ENCODE peak calls at places on chromosome 21, in seven cellular contexts. C is heart left ventricle, M is PC-9, P is adrenal gland, O is lower lobe of right lung, N is gastrocnemius medialis, F is OCI-LY7. K is an unnamed sample. For H3K4me1, the result is how much of the 10 kb centered on the place peaks cover.

GRCh38 chr21:17613242-17613676 is 558 bp upstream of the BTG3 start:
- DNase-seq in C (peak), M (no peak), P (peak), O (peak), N (no peak), F (peak), K (no peak)

GRCh38 chr21:16569679-16570078 is 839.9 kb downstream of the USP25 start:
- DNase-seq in C (no peak), M (no peak), P (no peak), O (no peak), N (no peak), F (no peak), K (no peak)

GRCh38 chr21:25639167-25639921 is at the start of gene JAM2:
- DNase-seq in C (peak), M (no peak), P (peak), O (peak), N (no peak), F (peak), K (no peak)

GRCh38 chr21:26840912-26841311 is 4.3 kb downstream of the ADAMTS1 start:
- DNase-seq in C (no peak), M (no peak), P (peak), O (no peak), N (peak), F (no peak), K (peak)

GRCh38 chr21:36980280-36981048 is 14.0 kb upstream of the HLCS start:
- DNase-seq in C (peak), M (no peak), P (no peak), O (peak), N (no peak), F (no peak), K (no peak)

GRCh38 chr21:32206631-32207030 is 72.2 kb downstream of the MIS18A start:
- DNase-seq in C (no peak), M (no peak), P (no peak), O (no peak), N (no peak), F (no peak), K (no peak)

GRCh38 chr21:33362044-33362555 is 37.3 kb downstream of the IFNAR1 start:
- DNase-seq in C (no peak), M (no peak), P (no peak), O (no peak), N (no peak), F (peak), K (no peak)

GRCh38 chr21:8989261-8989882 is 1532.0 kb upstream of the TPTE start:
- DNase-seq in C (no peak), M (peak), P (no peak), O (no peak), N (no peak), F (no peak), K (no peak)

GRCh38 chr21:37165606-37166005 is 92.6 kb downstream of the TTC3 start:
- DNase-seq in C (no peak), M (no peak), P (no peak), O (no peak), N (no peak), F (no peak), K (no peak)

GRCh38 chr21:41419921-41420862 is 5.8 kb upstream of the MX1 start:
- DNase-seq in C (peak), M (peak), P (peak), O (peak), N (peak), F (peak), K (peak)

GRCh38 chr21:15243356-15243755 is 178.6 kb upstream of the NRIP1 start:
- DNase-seq in C (no peak), M (no peak), P (no peak), O (no peak), N (no peak), F (no peak), K (no peak)

GRCh38 chr21:33858672-33859372 is 56.8 kb downstream of the ATP5PO start:
- DNase-seq in C (peak), M (no peak), P (no peak), O (no peak), N (no peak), F (no peak), K (no peak)

GRCh38 chr21:40200962-40201361 is 333.7 kb downstream of the PCP4 start:
- DNase-seq in C (no peak), M (no peak), P (no peak), O (no peak), N (no peak), F (no peak), K (no peak)

GRCh38 chr21:18617291-18617690 is 213.7 kb upstream of the TMPRSS15 start:
- DNase-seq in C (no peak), M (no peak), P (no peak), O (no peak), N (no peak), F (no peak), K (no peak)

DNA sequence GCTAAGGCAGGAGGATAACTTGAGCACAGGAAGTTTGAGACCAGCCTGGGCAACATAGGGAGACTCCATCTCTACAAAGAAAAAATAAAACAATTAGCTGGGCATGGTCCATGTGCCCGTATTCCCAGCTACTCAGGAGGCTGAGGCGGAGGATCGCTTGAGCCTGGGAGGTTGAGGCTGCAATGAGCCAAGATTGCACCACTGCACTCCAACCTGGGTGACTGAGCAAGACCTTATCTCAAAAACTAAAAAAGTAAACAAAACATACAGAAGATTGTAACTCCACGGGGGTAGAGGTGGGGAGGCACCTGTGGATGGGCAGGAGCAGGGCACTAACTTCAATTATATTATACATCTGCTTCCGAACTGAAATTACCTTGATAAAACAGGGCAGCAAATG is 4.6 kb downstream of the S100B start:
- DNase-seq in C (no peak), M (no peak), P (no peak), O (no peak), N (no peak), F (no peak), K (no peak)
- H3K27ac ChIP-seq in C (no peak), M (no peak), P (no peak), O (no peak), N (no peak), F (no peak), K (no peak)

GRCh38 chr21:35048183-35048601 is 910 bp downstream of the RUNX1 start:
- DNase-seq in C (peak), M (no peak), P (peak), O (peak), N (peak), F (peak), K (peak)
- H3K4me1 ChIP-seq in C (under half), M (half or more), P (under half), O (half or more), N (half or more), F (half or more), K (under half)

GRCh38 chr21:39175665-39176064 is 7.6 kb downstream of the PSMG1 start:
- DNase-seq in C (no peak), M (no peak), P (no peak), O (no peak), N (no peak), F (no peak), K (no peak)
- H3K27ac ChIP-seq in C (no peak), M (no peak), P (no peak), O (no peak), N (no peak), F (no peak), K (no peak)

DNA sequence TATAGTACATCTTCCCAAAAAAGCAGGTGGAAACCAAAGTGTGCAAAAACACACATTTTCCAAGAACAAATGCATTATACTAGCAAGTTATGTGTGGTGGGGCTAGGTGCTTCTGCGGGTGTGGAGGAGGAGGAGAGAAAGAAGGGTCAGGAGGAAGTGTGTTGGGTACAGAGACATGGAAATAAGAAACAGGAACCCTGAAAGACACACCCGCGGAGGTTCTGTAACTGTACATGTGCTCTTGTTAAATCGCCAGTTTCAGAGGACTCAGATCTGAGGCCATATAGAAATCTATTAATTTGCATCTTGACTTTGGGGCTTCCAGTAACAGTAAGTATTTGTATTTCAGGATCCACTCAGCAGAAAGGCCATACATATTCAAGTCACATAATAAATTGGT is 30.9 kb downstream of the ERG start:
- DNase-seq in C (no peak), M (no peak), P (no peak), O (no peak), N (no peak), F (no peak), K (no peak)
- H3K4me1 ChIP-seq in C (under half), M (under half), P (under half), O (under half), N (under half), F (under half), K (under half)

DNA sequence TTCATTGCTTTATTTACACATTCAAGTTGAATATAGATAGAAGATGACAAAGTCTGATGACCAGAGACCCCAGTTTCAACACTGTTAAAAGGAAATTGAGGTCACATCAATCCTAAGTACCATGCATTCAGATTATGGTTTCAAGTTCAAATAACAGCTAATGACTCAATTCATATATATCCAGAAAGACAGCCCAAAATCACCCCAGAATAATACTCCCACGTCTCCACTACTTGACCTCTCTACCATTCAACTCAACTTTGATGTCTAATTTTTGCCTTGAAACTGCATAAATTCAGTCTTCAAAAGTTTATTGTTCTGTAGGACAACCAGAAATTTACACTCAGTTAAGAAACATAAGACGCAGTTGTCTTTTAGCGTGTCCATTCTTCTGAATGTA is 569.2 kb downstream of the LTN1 start:
- DNase-seq in C (no peak), M (no peak), P (no peak), O (no peak), N (no peak), F (no peak), K (no peak)
- H3K27ac ChIP-seq in C (no peak), M (no peak), P (no peak), O (no peak), N (no peak), F (no peak), K (no peak)

DNA sequence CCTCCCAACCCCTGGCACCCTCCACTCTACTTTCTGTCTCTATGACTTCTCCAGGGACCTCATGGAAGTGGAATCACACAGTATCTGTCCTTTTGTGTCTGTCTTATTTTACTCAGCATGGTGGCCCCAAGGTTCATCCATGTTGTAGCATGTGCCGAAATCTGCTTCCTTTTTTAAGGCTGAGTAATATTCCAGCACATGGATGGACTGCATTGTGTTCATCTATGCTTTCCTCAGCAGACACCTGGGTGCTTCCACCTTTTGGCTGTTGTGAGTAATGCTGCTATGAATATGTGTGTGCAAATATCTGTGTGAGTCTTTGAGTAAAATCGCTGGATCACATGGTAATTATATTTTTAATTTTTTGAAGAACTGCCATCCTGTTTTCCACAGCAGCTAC is 1.6 kb upstream of the PFKL start:
- DNase-seq in C (no peak), M (no peak), P (no peak), O (no peak), N (no peak), F (peak), K (no peak)
- H3K4me1 ChIP-seq in C (under half), M (under half), P (under half), O (half or more), N (under half), F (half or more), K (under half)

DNA sequence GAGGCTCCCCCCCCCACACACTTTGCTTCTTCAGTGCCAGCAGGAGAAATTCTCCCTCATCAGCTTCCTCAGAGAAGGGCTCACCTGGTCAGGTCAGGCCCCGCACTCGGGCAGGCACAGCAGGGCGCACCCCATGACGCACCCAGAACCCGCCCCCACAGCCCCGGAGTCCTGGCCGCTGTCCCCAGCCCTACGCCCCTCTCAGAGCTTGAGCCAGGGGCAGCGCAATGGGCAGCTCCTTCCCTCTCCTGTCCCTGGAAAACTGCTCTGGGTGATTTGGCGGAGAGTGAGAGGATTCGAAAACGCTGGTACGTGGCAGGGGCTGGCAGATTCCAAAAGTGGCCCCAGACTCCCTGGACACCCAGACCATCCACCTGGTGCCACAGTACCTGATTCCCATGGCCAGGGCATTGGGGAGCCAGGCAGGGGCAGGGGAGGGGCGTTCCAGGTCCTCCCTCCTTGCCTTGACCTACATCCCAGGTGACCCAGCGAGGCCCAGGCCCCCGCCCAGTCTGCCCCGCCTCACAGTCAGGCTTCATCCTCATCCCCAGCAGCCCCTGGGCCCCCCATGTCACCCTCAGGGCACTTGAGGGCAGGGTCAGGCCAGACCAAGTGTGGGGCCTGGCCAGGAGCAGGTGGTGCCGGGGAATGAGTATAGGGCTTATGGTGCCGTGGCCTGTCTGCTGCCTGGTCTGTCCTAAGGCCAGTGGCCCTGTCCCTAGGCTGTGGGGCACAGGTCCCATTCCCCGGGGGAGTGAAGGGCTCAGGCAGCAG is 23.8 kb downstream of the RRP1 start:
- DNase-seq in C (no peak), M (no peak), P (no peak), O (no peak), N (no peak), F (no peak), K (no peak)
- H3K27ac ChIP-seq in C (no peak), M (no peak), P (no peak), O (peak), N (no peak), F (no peak), K (peak)

GRCh38 chr21:44871576-44872265 is 1.8 kb downstream of the PTTG1IP start:
- DNase-seq in C (peak), M (peak), P (peak), O (no peak), N (peak), F (no peak), K (peak)
- H3K4me1 ChIP-seq in C (half or more), M (half or more), P (half or more), O (half or more), N (half or more), F (under half), K (half or more)

GRCh38 chr21:28482657-28483056 is 510.0 kb downstream of the LTN1 start:
- DNase-seq in C (no peak), M (no peak), P (no peak), O (no peak), N (no peak), F (no peak), K (no peak)
- H3K27ac ChIP-seq in C (no peak), M (no peak), P (no peak), O (no peak), N (no peak), F (no peak), K (no peak)

GRCh38 chr21:44996501-44996921 is 56.7 kb downstream of the SLX9 start:
- DNase-seq in C (no peak), M (no peak), P (no peak), O (no peak), N (no peak), F (no peak), K (no peak)
- H3K4me1 ChIP-seq in C (under half), M (under half), P (under half), O (under half), N (under half), F (under half), K (under half)

K was measured in SJSA1.